ENCODE peak calls at places on chromosome 16, in seven cellular contexts. P is thoracic aorta; K is tibial artery; S is mammary epithelial cell; H is HAP-1; O is lung; E is CD8-positive, alpha-beta T cell. T is an unnamed sample.
A peak's percentile ranks its signal among the peaks of the same experiment; 100 is the strongest.

GRCh38 chr16:14198012-14198411 is 126.9 kb downstream of the MRTFB start:
- DNase-seq in P (no peak), K (no peak), S (peak; percentile 12), H (no peak), O (no peak), E (no peak), T (no peak)

GRCh38 chr16:25033852-25034251 is 18.7 kb upstream of the ARHGAP17 start:
- DNase-seq in P (no peak), K (no peak), S (no peak), H (no peak), O (peak; percentile 66), E (no peak), T (peak; percentile 78)

GRCh38 chr16:69495821-69496220 is 69.9 kb upstream of the NFAT5 start:
- DNase-seq in P (no peak), K (no peak), S (no peak), H (no peak), O (no peak), E (no peak), T (no peak)

GRCh38 chr16:57016831-57017230 is 27.5 kb downstream of the NLRC5 start:
- DNase-seq in P (no peak), K (no peak), S (no peak), H (no peak), O (no peak), E (no peak), T (no peak)

GRCh38 chr16:4178468-4179010 is 62.3 kb upstream of the ADCY9 start:
- DNase-seq in P (no peak), K (no peak), S (no peak), H (no peak), O (no peak), E (no peak), T (no peak)

GRCh38 chr16:56199164-56199563 is 7.9 kb downstream of the GNAO1 start:
- DNase-seq in P (no peak), K (no peak), S (no peak), H (no peak), O (no peak), E (no peak), T (no peak)

GRCh38 chr16:23207485-23207884 is 24.9 kb downstream of the SCNN1G start:
- DNase-seq in P (no peak), K (no peak), S (no peak), H (no peak), O (no peak), E (no peak), T (no peak)

GRCh38 chr16:81752225-81752875 is 26.7 kb upstream of the PLCG2 start:
- DNase-seq in P (no peak), K (peak; percentile 79), S (no peak), H (no peak), O (peak; percentile 71), E (no peak), T (no peak)

GRCh38 chr16:67699265-67699664 is 19.9 kb downstream of the GFOD2 start:
- DNase-seq in P (no peak), K (no peak), S (no peak), H (no peak), O (no peak), E (no peak), T (no peak)

GRCh38 chr16:8675183-8676159 is 1.1 kb downstream of the ABAT start:
- DNase-seq in P (no peak), K (no peak), S (no peak), H (no peak), O (no peak), E (peak; percentile 25), T (no peak)

GRCh38 chr16:85529489-85530369 is 83.4 kb upstream of the GSE1 start:
- DNase-seq in P (no peak), K (no peak), S (no peak), H (no peak), O (no peak), E (no peak), T (no peak)

GRCh38 chr16:81601008-81601428 is 156.4 kb downstream of the CMIP start:
- DNase-seq in P (no peak), K (peak; percentile 77), S (peak; percentile 97), H (no peak), O (no peak), E (no peak), T (peak; percentile 62)

GRCh38 chr16:73254983-73255382 is 207.1 kb upstream of the ZFHX3 start:
- DNase-seq in P (no peak), K (no peak), S (no peak), H (no peak), O (no peak), E (no peak), T (no peak)

DNA sequence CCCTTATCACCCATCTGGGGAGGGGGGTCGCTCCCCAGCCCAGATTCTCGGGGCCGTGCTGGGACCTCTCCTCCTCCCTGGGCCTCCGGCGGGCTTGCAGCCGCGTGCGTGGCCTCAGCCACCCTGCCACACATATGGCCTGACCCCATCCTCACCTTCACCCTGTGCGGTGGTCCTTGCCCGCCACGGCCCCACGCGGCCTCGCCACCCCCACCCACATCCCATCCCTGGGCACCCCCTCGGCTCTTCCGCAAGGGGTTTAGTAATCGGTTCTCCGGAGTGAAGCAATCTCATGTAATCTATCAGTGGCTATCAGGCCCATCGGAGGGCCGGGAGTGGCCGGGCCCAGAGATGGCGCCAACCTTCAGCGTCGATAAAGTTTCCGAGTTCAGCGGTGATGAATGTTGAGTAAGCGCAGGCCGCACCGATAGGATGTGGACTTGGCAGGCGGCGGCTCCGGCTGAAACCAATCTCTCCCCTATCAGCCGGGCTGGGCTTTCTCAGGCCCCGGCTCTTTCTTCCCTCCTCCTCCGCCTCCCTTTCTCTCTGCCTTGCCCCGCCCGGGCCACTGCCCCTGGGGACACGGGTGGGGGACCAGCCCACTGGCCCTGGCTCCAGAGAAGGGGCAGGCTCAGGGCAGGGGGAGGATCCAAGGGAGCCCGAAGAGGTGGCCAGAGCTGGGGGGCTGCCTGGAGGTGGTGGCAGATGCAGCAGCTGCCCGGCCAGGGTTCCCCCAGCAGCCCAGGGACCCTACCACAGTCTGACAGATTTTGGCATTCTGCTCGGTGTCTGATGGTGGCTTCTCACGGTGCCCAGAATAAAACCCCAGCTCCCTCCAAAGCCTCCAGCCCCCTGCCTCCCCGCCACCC is 20.8 kb downstream of the ZFPM1 start:
- DNase-seq in P (no peak), K (no peak), S (no peak), H (no peak), O (no peak), E (no peak), T (no peak)
- H3K4me3 ChIP-seq in P (peak overlapping the region; percentile 25), K (no peak overlapping the region), S (no peak overlapping the region), H (no peak overlapping the region), O (no peak overlapping the region), E (no peak overlapping the region), T (no peak overlapping the region)

GRCh38 chr16:1126044-1126443 is 26.9 kb upstream of the CACNA1H start:
- DNase-seq in P (no peak), K (no peak), S (no peak), H (no peak), O (no peak), E (no peak), T (no peak)
- H3K27me3 ChIP-seq in P (no peaks in the 10 kb centered on the region), K (peaks cover 55% of the 10 kb centered on the region), S (peaks cover 2% of the 10 kb centered on the region), H (no peaks in the 10 kb centered on the region), O (peaks cover 30% of the 10 kb centered on the region), E (no peaks in the 10 kb centered on the region), T (peaks cover 61% of the 10 kb centered on the region)

GRCh38 chr16:50359626-50360025 is 9.2 kb downstream of the BRD7 start:
- DNase-seq in P (no peak), K (no peak), S (no peak), H (no peak), O (no peak), E (no peak), T (no peak)
- H3K36me3 ChIP-seq in P (no peaks in the 10 kb centered on the region), K (peaks cover 19% of the 10 kb centered on the region), S (peaks cover 25% of the 10 kb centered on the region), H (peaks cover 68% of the 10 kb centered on the region), O (peaks cover 16% of the 10 kb centered on the region), E (peaks cover 14% of the 10 kb centered on the region), T (peaks cover 75% of the 10 kb centered on the region)

DNA sequence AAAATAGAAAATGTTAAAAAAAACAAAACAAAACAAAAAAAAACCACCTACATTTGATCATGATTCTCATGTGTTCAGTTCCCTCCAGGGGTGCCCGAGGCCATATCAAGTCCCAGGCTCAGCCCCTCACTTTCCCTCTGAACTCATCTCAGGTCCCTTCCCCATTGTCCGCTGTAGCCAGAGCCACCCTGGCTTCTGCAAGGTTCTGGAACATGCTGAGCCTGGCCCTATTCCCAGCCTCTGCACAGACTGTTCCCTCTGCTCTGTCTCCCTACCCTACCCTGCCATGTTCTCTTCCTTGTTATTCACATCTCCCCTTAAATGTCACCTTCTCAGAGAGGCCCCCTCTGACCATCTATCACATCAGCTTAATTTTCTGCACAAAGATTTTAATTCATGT is 46.9 kb downstream of the TK2 start:
- DNase-seq in P (no peak), K (peak; percentile 92), S (no peak), H (no peak), O (no peak), E (no peak), T (peak; percentile 19)
- H3K4me3 ChIP-seq in P (peak overlapping the region; percentile 59), K (no peak overlapping the region), S (no peak overlapping the region), H (no peak overlapping the region), O (no peak overlapping the region), E (no peak overlapping the region), T (no peak overlapping the region)

GRCh38 chr16:1978476-1979120 is 2.7 kb downstream of the NOXO1 start:
- DNase-seq in P (no peak), K (no peak), S (no peak), H (no peak), O (no peak), E (no peak), T (no peak)

GRCh38 chr16:1976951-1977874 is 4.1 kb downstream of the NOXO1 start:
- DNase-seq in P (no peak), K (no peak), S (no peak), H (no peak), O (no peak), E (no peak), T (no peak)

GRCh38 chr16:1976216-1976520 is 4.3 kb downstream of the TBL3 start:
- DNase-seq in P (no peak), K (no peak), S (no peak), H (no peak), O (no peak), E (no peak), T (no peak)

GRCh38 chr16:1979271-1980025 is 1.8 kb downstream of the NOXO1 start:
- DNase-seq in P (no peak), K (no peak), S (peak; percentile 87), H (no peak), O (peak; percentile 85), E (no peak), T (no peak)

DNA sequence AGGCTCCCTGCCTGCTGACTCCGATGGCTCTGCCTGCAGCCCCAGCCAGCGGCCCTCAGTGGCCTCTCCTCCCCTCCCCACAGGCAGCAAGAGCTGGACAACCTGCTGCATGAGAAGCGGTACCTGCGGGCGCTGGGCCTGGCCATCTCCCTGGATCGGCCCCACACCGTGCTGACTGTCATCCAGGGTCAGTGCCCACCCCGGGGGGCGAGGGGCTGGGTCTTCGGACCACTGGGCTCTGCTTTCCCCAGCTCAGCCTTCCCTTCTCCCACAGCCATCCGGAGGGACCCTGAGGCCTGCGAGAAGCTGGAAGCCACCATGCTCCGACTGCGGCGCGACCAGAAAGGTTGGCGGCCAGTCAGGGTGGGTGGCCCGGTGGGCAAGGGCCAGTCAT is 3.4 kb downstream of the NOXO1 start:
- DNase-seq in P (no peak), K (no peak), S (no peak), H (no peak), O (no peak), E (no peak), T (no peak)
- H3K27me3 ChIP-seq in P (no peaks in the 10 kb centered on the region), K (peaks cover 85% of the 10 kb centered on the region), S (no peaks in the 10 kb centered on the region), H (peaks cover 12% of the 10 kb centered on the region), O (no peaks in the 10 kb centered on the region), E (peaks cover 12% of the 10 kb centered on the region), T (peaks cover 27% of the 10 kb centered on the region)

T was measured in SJSA1.